ENCODE peak calls at places on chromosomes 7 and 10, in ten cellular contexts. U, C, F, Y, E, B, L, M, R and N are unnamed samples. For H3K36me3, the result is how much of the 10 kb centered on the place peaks cover.

GRCh38 chr10:22620140-22620857 is 94.1 kb downstream of the PIP4K2A start:
- DNase-seq in U (peak), C (peak), F (peak), Y (peak), E (peak), B (peak), L (peak), M (peak), R (peak), N (peak)

GRCh38 chr10:4281207-4281825 is 496.3 kb upstream of the KLF6 start:
- DNase-seq in U (peak), C (no peak), F (no peak), Y (no peak), E (no peak), B (peak), L (no peak), M (no peak), R (no peak), N (no peak)

GRCh38 chr10:117697402-117697801 is 154.9 kb downstream of the EMX2 start:
- DNase-seq in U (no peak), C (no peak), F (no peak), Y (no peak), E (no peak), B (no peak), L (no peak), M (no peak), R (no peak), N (no peak)

GRCh38 chr10:113073549-113074189 is 123.6 kb downstream of the TCF7L2 start:
- DNase-seq in U (peak), C (peak), F (peak), Y (peak), E (peak), B (peak), L (peak), M (peak), R (peak), N (peak)

GRCh38 chr10:32746869-32747268 is 211.2 kb downstream of the ITGB1 start:
- DNase-seq in U (no peak), C (no peak), F (no peak), Y (no peak), E (no peak), B (no peak), L (peak), M (no peak), R (no peak), N (no peak)

GRCh38 chr10:92693534-92693893 is 3.8 kb downstream of the HHEX start:
- DNase-seq in U (no peak), C (no peak), F (no peak), Y (no peak), E (no peak), B (no peak), L (no peak), M (no peak), R (no peak), N (no peak)

GRCh38 chr10:52779541-52780390 is 7.2 kb upstream of the MBL2 start:
- DNase-seq in U (peak), C (no peak), F (peak), Y (peak), E (peak), B (peak), L (no peak), M (no peak), R (peak), N (no peak)

GRCh38 chr7:122584852-122585251 is 114.1 kb downstream of the RNF133 start:
- DNase-seq in U (no peak), C (no peak), F (no peak), Y (no peak), E (no peak), B (no peak), L (no peak), M (no peak), R (no peak), N (no peak)

GRCh38 chr10:123153486-123154091 is 613 bp upstream of the BUB3 start:
- DNase-seq in U (no peak), C (no peak), F (no peak), Y (no peak), E (no peak), B (no peak), L (no peak), M (no peak), R (no peak), N (no peak)

GRCh38 chr10:34078798-34079470 is 736.2 kb downstream of the PARD3 start:
- DNase-seq in U (no peak), C (peak), F (no peak), Y (peak), E (peak), B (peak), L (peak), M (no peak), R (peak), N (no peak)

GRCh38 chr7:43164757-43165156 is 52.3 kb downstream of the HECW1 start:
- DNase-seq in U (peak), C (no peak), F (peak), Y (no peak), E (no peak), B (peak), L (no peak), M (no peak), R (no peak), N (peak)

GRCh38 chr10:113680172-113681111 is 730 bp downstream of the CASP7 start:
- DNase-seq in U (peak), C (peak), F (peak), Y (peak), E (peak), B (peak), L (peak), M (peak), R (peak), N (no peak)

GRCh38 chr7:45482451-45482850 is 91.7 kb upstream of the ADCY1 start:
- DNase-seq in U (no peak), C (no peak), F (no peak), Y (no peak), E (no peak), B (no peak), L (no peak), M (no peak), R (no peak), N (no peak)

GRCh38 chr10:12353399-12354027 is 4.2 kb downstream of the CAMK1D start:
- DNase-seq in U (no peak), C (no peak), F (no peak), Y (no peak), E (no peak), B (no peak), L (no peak), M (no peak), R (no peak), N (no peak)

GRCh38 chr7:16433568-16434122 is 12.3 kb upstream of the CRPPA start:
- DNase-seq in U (no peak), C (no peak), F (no peak), Y (no peak), E (no peak), B (no peak), L (no peak), M (no peak), R (no peak), N (no peak)

GRCh38 chr7:114345494-114345893 is 69.1 kb upstream of the FOXP2 start:
- DNase-seq in U (no peak), C (no peak), F (peak), Y (no peak), E (no peak), B (peak), L (no peak), M (no peak), R (no peak), N (no peak)

GRCh38 chr7:75056476-75056875 is 17.1 kb downstream of the RCC1L start:
- DNase-seq in U (no peak), C (no peak), F (peak), Y (no peak), E (no peak), B (peak), L (no peak), M (no peak), R (no peak), N (peak)

GRCh38 chr7:121473645-121474300 is 77.7 kb upstream of the FAM3C start:
- DNase-seq in U (peak), C (no peak), F (no peak), Y (no peak), E (no peak), B (no peak), L (no peak), M (no peak), R (no peak), N (no peak)

GRCh38 chr7:82821037-82821436 is 341.6 kb downstream of the PCLO start:
- DNase-seq in U (no peak), C (no peak), F (no peak), Y (no peak), E (no peak), B (no peak), L (no peak), M (no peak), R (no peak), N (no peak)

GRCh38 chr10:102615361-102615760 is 28.9 kb upstream of the TRIM8 start:
- DNase-seq in U (peak), C (no peak), F (no peak), Y (peak), E (no peak), B (no peak), L (no peak), M (no peak), R (no peak), N (no peak)

GRCh38 chr10:74153123-74153522 is 2.1 kb downstream of the ADK start:
- DNase-seq in U (no peak), C (no peak), F (peak), Y (no peak), E (no peak), B (peak), L (no peak), M (peak), R (no peak), N (no peak)

GRCh38 chr7:143507094-143507518 is 29.4 kb downstream of the TAS2R41 start:
- DNase-seq in U (no peak), C (no peak), F (no peak), Y (no peak), E (no peak), B (no peak), L (no peak), M (no peak), R (no peak), N (no peak)

GRCh38 chr7:81370857-81371256 is 399.0 kb downstream of the HGF start:
- DNase-seq in U (no peak), C (no peak), F (peak), Y (no peak), E (no peak), B (peak), L (no peak), M (no peak), R (no peak), N (no peak)

GRCh38 chr10:74770400-74770799 is 56.0 kb upstream of the KAT6B start:
- DNase-seq in U (no peak), C (no peak), F (no peak), Y (no peak), E (no peak), B (no peak), L (no peak), M (no peak), R (no peak), N (no peak)

GRCh38 chr7:4612939-4613841 is 68.9 kb upstream of the FOXK1 start:
- DNase-seq in U (peak), C (peak), F (peak), Y (no peak), E (no peak), B (peak), L (no peak), M (no peak), R (peak), N (no peak)

GRCh38 chr10:78656815-78657621 is 411.7 kb upstream of the ZMIZ1 start:
- DNase-seq in U (no peak), C (no peak), F (no peak), Y (no peak), E (peak), B (no peak), L (no peak), M (no peak), R (no peak), N (no peak)

GRCh38 chr10:47029181-47029971 is 118.1 kb downstream of the PTPN20 start:
- DNase-seq in U (no peak), C (peak), F (no peak), Y (no peak), E (no peak), B (peak), L (peak), M (no peak), R (no peak), N (no peak)

GRCh38 chr7:69823151-69823744 is 225.0 kb downstream of the AUTS2 start:
- DNase-seq in U (no peak), C (no peak), F (no peak), Y (no peak), E (no peak), B (no peak), L (no peak), M (no peak), R (no peak), N (no peak)

GRCh38 chr7:1361756-1362125 is 97.5 kb downstream of the MICALL2 start:
- DNase-seq in U (no peak), C (no peak), F (no peak), Y (no peak), E (no peak), B (no peak), L (peak), M (no peak), R (no peak), N (no peak)

GRCh38 chr10:86693721-86694369 is 25.5 kb downstream of the LDB3 start:
- DNase-seq in U (peak), C (no peak), F (peak), Y (no peak), E (no peak), B (peak), L (no peak), M (no peak), R (no peak), N (peak)

GRCh38 chr7:37182011-37182478 is 266.6 kb downstream of the ELMO1 start:
- DNase-seq in U (peak), C (peak), F (peak), Y (peak), E (peak), B (peak), L (peak), M (peak), R (peak), N (no peak)

GRCh38 chr10:103457896-103458583 is 660 bp downstream of the CALHM1 start:
- DNase-seq in U (no peak), C (no peak), F (no peak), Y (no peak), E (no peak), B (no peak), L (no peak), M (no peak), R (no peak), N (no peak)

GRCh38 chr7:75716992-75717626 is 21.6 kb downstream of the HIP1 start:
- DNase-seq in U (peak), C (peak), F (peak), Y (no peak), E (no peak), B (peak), L (no peak), M (peak), R (no peak), N (no peak)

GRCh38 chr10:79927111-79927828 is 21.6 kb downstream of the SFTPD start:
- DNase-seq in U (no peak), C (no peak), F (no peak), Y (peak), E (peak), B (no peak), L (no peak), M (no peak), R (peak), N (no peak)

GRCh38 chr10:79007037-79007842 is 61.5 kb upstream of the ZMIZ1 start:
- DNase-seq in U (no peak), C (no peak), F (no peak), Y (no peak), E (no peak), B (no peak), L (no peak), M (no peak), R (no peak), N (no peak)

GRCh38 chr7:46108272-46108671 is 187.2 kb upstream of the IGFBP3 start:
- DNase-seq in U (no peak), C (no peak), F (no peak), Y (no peak), E (no peak), B (no peak), L (no peak), M (no peak), R (no peak), N (no peak)

GRCh38 chr10:78408671-78409472 is 375.2 kb downstream of the RPS24 start:
- DNase-seq in U (peak), C (peak), F (peak), Y (peak), E (peak), B (peak), L (no peak), M (no peak), R (peak), N (no peak)

GRCh38 chr7:158239290-158239981 is 348.2 kb downstream of the PTPRN2 start:
- DNase-seq in U (no peak), C (no peak), F (no peak), Y (no peak), E (no peak), B (no peak), L (no peak), M (no peak), R (peak), N (no peak)

DNA sequence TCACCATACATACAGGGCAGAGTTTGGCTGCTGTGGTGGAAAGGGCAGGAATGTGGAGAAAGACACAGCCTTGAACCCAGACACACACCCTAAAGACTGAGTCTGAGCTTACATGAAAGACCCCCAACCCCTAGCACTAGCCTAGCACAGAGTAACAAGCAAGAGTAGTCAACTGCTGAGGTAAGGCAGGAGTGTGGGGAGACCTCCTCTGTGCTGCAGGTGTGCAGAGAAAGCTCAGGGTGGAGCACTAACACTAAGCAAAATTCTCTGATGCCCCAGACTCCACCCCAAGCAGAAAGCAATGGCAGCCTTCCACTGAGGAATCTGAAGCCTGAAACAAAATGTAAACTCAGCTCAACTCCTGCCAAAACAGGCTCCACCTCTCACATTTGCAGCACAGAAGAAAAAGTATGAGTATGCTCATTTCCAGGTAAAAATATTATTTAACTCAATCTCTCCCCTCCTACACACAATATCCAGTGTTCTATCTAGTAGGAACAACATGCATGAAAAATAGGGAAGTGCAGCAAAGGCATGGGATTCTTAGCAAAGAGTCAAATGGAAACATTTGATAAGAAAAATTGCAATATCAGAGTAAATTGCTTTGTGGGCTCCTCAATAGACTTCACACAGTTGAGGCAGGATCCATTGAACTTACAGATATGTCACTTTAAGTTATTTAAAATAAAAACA is 151.1 kb downstream of the ANK3 start:
- DNase-seq in U (no peak), C (no peak), F (peak), Y (no peak), E (no peak), B (peak), L (no peak), M (no peak), R (peak), N (no peak)
- H3K4me3 ChIP-seq in U (no peak), C (peak), F (no peak), Y (no peak), E (no peak), B (no peak), L (no peak), M (no peak), R (no peak), N (no peak)

GRCh38 chr7:149608168-149608567 is 110.6 kb upstream of the ZNF746 start:
- DNase-seq in U (no peak), C (no peak), F (no peak), Y (no peak), E (no peak), B (no peak), L (no peak), M (no peak), R (no peak), N (no peak)

GRCh38 chr7:149606826-149607225 is 109.2 kb upstream of the ZNF746 start:
- DNase-seq in U (no peak), C (no peak), F (no peak), Y (no peak), E (no peak), B (no peak), L (no peak), M (no peak), R (no peak), N (no peak)

GRCh38 chr7:149607683-149608082 is 110.1 kb upstream of the ZNF746 start:
- DNase-seq in U (no peak), C (no peak), F (no peak), Y (no peak), E (no peak), B (no peak), L (no peak), M (no peak), R (no peak), N (no peak)

GRCh38 chr7:149605696-149606095 is 108.1 kb upstream of the ZNF746 start:
- DNase-seq in U (no peak), C (no peak), F (no peak), Y (no peak), E (no peak), B (no peak), L (no peak), M (no peak), R (no peak), N (no peak)

DNA sequence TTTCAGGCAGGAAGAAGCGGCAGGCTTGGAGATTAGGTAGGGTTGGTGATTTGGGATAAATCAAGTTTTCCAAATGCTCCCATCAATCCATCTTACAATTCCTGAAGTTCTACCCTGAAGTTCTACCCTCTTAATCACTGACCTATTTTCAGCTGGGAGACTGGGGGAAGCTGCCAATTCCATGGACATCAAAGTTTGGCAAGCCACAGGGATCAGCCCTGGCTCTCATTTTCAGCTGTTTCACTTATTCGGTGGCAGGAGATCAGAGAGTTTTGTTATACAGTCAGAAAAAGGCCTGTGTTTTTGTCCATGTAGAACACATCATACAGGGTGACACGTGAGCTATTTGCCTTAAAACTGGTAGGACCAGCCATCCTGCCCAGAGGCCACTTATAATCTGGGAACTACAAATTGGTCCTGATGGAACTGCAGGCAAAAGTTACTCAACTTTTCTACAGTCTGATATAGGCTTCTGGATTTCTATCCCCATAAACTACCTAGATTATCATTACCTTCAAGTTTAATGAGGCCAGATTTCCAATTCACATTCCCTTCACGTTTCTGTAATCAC is 112.9 kb upstream of the ZNF746 start:
- DNase-seq in U (no peak), C (no peak), F (no peak), Y (no peak), E (no peak), B (peak), L (no peak), M (no peak), R (no peak), N (no peak)
- H3K36me3 ChIP-seq in U (half or more), C (half or more), F (under half), Y (half or more), E (under half), B (under half), L (under half), M (under half), R (half or more), N (under half)

GRCh38 chr10:90742189-90742588 is 115.7 kb downstream of the HTR7 start:
- DNase-seq in U (peak), C (no peak), F (peak), Y (no peak), E (no peak), B (peak), L (no peak), M (no peak), R (no peak), N (peak)
- H3K4me3 ChIP-seq in U (no peak), C (no peak), F (no peak), Y (no peak), E (no peak), B (no peak), L (no peak), M (no peak), R (no peak), N (no peak)

GRCh38 chr7:6161463-6162330 is 110.7 kb downstream of the CYTH3 start:
- DNase-seq in U (no peak), C (no peak), F (no peak), Y (no peak), E (no peak), B (no peak), L (no peak), M (no peak), R (no peak), N (no peak)
- H3K36me3 ChIP-seq in U (half or more), C (half or more), F (half or more), Y (half or more), E (under half), B (under half), L (under half), M (under half), R (half or more), N (under half)

GRCh38 chr10:30186371-30186875 is 127.0 kb upstream of the JCAD start:
- DNase-seq in U (no peak), C (no peak), F (no peak), Y (no peak), E (no peak), B (peak), L (no peak), M (peak), R (peak), N (no peak)
- H3K4me3 ChIP-seq in U (no peak), C (no peak), F (no peak), Y (peak), E (peak), B (no peak), L (no peak), M (peak), R (peak), N (no peak)

GRCh38 chr7:6409991-6410693 is 37.6 kb downstream of the DAGLB start:
- DNase-seq in U (no peak), C (no peak), F (no peak), Y (no peak), E (no peak), B (no peak), L (no peak), M (no peak), R (no peak), N (no peak)
- H3K36me3 ChIP-seq in U (half or more), C (half or more), F (half or more), Y (half or more), E (under half), B (half or more), L (under half), M (under half), R (half or more), N (under half)